ENCODE peak calls at places on chromosomes 16 and 17, in seven cellular contexts. S is tibial artery; P is WTC11; I is CD8-positive, alpha-beta T cell; M is astrocyte of the spinal cord; Y is GM13976; N is cardiac muscle cell. W is an unnamed sample.
A peak's percentile ranks its signal among the peaks of the same experiment; 100 is the strongest.

GRCh38 chr16:2213817-2214720 is 571 bp downstream of the PGP start:
- DNase-seq in M (no peak), I (no peak), N (peak; percentile 18), S (no peak), P (no peak), Y (no peak), W (no peak)

GRCh38 chr17:21304091-21304490 is 19.6 kb downstream of the MAP2K3 start:
- DNase-seq in N (no peak), S (peak; percentile 69), P (no peak), Y (peak; percentile 44), M (no peak), I (no peak), W (peak; percentile 26)

GRCh38 chr16:75486014-75486404 is 9.2 kb downstream of the CHST6 start:
- DNase-seq in P (no peak), Y (peak; percentile 7), I (no peak), S (no peak), M (no peak), N (no peak), W (no peak)

GRCh38 chr16:77469639-77470038 is 34.8 kb upstream of the ADAMTS18 start:
- DNase-seq in Y (no peak), I (no peak), S (no peak), P (no peak), N (no peak), M (no peak), W (no peak)

GRCh38 chr16:9647981-9648701 is 534.1 kb downstream of the GRIN2A start:
- DNase-seq in S (no peak), I (no peak), Y (peak; percentile 24), N (peak; percentile 2), M (no peak), P (no peak), W (peak; percentile 20)

GRCh38 chr17:82745524-82745923 is 6.3 kb upstream of the TBCD start:
- DNase-seq in Y (no peak), I (no peak), N (no peak), S (no peak), M (no peak), P (no peak), W (no peak)

GRCh38 chr17:19755821-19756510 is 7.9 kb upstream of the ALDH3A1 start:
- DNase-seq in Y (peak; percentile 83), S (peak; percentile 59), I (no peak), P (no peak), M (no peak), N (no peak), W (peak; percentile 81)

GRCh38 chr17:36746654-36747053 is 145.3 kb downstream of the MRM1 start:
- DNase-seq in Y (no peak), S (no peak), N (no peak), M (no peak), I (no peak), P (no peak), W (no peak)

GRCh38 chr17:66422181-66422580 is 119.8 kb downstream of the PRKCA start:
- DNase-seq in M (no peak), S (no peak), Y (no peak), P (no peak), N (no peak), I (no peak), W (no peak)

GRCh38 chr16:17927015-17927414 is 409.5 kb downstream of the NPIPA8 start:
- DNase-seq in S (no peak), I (no peak), N (no peak), P (no peak), M (no peak), Y (no peak), W (no peak)

GRCh38 chr16:84633622-84634021 is 14.7 kb upstream of the KLHL36 start:
- DNase-seq in N (peak; percentile 84), M (no peak), Y (no peak), P (no peak), S (peak; percentile 97), I (no peak), W (no peak)

GRCh38 chr16:88888778-88889387 is 22.4 kb upstream of the PABPN1L start:
- DNase-seq in M (no peak), N (no peak), S (no peak), I (no peak), Y (no peak), P (no peak), W (no peak)

GRCh38 chr17:48632579-48633265 is 6.6 kb upstream of the HOXB9 start:
- DNase-seq in S (no peak), I (no peak), P (no peak), Y (no peak), M (no peak), N (no peak), W (no peak)

GRCh38 chr17:69857412-69857835 is 217.6 kb upstream of the KCNJ16 start:
- DNase-seq in I (no peak), Y (no peak), S (no peak), M (peak; percentile 86), P (no peak), N (peak; percentile 72), W (no peak)

GRCh38 chr16:50263940-50264929 is 2.1 kb upstream of the ADCY7 start:
- DNase-seq in I (no peak), P (no peak), S (peak; percentile 13), N (peak; percentile 38), M (peak; percentile 33), Y (no peak), W (no peak)

GRCh38 chr17:5110816-5111215 is 862 bp downstream of the ZNF232 start:
- DNase-seq in I (no peak), N (no peak), Y (no peak), P (no peak), S (no peak), M (no peak), W (no peak)

GRCh38 chr17:57511475-57512123 is 233.5 kb downstream of the CCDC182 start:
- DNase-seq in M (no peak), P (no peak), S (no peak), I (no peak), N (no peak), Y (no peak), W (no peak)

GRCh38 chr17:10683853-10684252 is 13.5 kb downstream of the SCO1 start:
- DNase-seq in P (no peak), I (no peak), M (no peak), Y (peak; percentile 42), S (no peak), N (peak; percentile 55), W (no peak)

GRCh38 chr16:74887084-74887483 is 97.8 kb downstream of the WDR59 start:
- DNase-seq in M (no peak), Y (no peak), P (no peak), I (no peak), N (no peak), S (no peak), W (no peak)

GRCh38 chr17:82407255-82407654 is 10.9 kb upstream of the HEXD start:
- DNase-seq in I (no peak), N (no peak), Y (no peak), P (no peak), M (peak; percentile 60), S (no peak), W (no peak)

GRCh38 chr16:12902511-12903324 is 1.3 kb downstream of the SHISA9 start:
- DNase-seq in N (no peak), I (no peak), S (no peak), M (no peak), Y (peak; percentile 25), P (peak; percentile 63), W (no peak)

DNA sequence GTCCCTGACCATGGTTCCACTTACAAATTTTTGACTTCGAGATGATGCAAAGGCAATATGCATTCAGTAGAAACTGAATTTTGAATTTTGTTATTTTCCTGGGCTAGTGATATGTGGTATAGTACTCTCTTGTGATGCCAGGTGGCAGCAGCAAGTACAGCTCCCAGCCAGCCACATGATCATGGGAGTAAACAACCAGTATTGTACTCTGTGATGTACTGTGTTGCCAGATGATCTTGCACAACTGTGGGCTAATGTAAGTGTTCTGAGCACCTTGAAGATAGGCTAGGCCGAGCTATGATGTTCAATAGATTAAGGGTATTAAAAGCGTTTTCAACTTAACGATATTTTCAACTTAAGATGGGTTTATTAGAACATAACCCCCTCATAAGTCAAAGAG is 250.8 kb downstream of the STX8 start:
- DNase-seq in M (no peak), I (no peak), Y (no peak), P (no peak), N (peak; percentile 30), S (no peak), W (no peak)
- TF ChIP-seq CTCF in M (no peak), I (no peak), Y (no peak), P (no peak), N (no peak), S (no peak), W (no peak)

GRCh38 chr16:523097-523741 is 4.3 kb upstream of the CAPN15 start:
- DNase-seq in I (no peak), S (no peak), Y (no peak), P (no peak), N (no peak), M (no peak), W (no peak)

GRCh38 chr16:519841-520687 is 7.4 kb upstream of the CAPN15 start:
- DNase-seq in S (no peak), Y (no peak), M (no peak), P (no peak), I (no peak), N (no peak), W (no peak)

GRCh38 chr16:522320-523096 is 5.0 kb upstream of the CAPN15 start:
- DNase-seq in M (no peak), P (no peak), I (no peak), Y (no peak), S (no peak), N (no peak), W (no peak)

GRCh38 chr16:520847-521246 is 6.7 kb upstream of the CAPN15 start:
- DNase-seq in P (no peak), S (no peak), M (no peak), N (no peak), I (no peak), Y (no peak), W (no peak)

DNA sequence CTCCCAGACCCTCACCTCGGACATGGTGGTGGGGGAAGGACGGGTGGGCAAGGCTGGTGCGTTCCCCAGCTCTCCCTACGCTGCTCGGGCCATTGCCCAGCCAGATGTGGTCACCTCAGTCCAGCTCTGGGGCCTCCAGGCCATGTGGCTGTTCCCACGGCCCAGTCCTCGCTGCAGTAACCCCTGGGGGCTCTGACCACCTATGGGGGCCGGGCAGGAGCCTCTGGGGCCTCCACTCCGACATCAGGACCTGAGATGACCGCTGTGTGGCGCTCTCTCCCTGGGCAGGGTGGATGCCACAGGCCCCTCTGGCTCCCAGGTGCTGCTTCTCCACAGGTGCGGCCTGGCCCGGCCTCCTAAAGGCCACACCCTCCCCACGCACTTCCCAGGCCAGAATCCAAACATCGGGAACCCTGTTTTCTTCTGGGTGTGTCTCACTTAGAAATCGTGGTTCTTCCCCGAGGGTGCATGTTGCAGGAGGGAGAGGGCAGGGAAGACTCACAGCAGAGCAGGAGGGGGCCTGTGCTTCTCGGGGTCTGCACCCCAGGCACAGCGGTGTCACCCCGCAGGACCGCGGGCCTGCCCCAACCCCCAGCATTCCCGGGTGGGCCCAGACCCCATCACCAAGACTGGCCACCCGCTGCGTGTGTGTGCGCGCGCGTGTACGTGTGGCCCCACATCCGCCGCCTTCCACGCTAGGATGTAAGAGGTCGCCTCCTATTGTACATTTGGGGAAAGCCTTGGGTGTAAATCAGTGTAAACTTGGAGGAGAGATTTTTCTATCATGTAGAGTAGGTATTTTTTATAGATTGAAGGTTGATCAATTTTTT is 5.9 kb upstream of the CAPN15 start:
- DNase-seq in Y (no peak), N (no peak), S (no peak), M (no peak), I (no peak), P (peak; percentile 89), W (no peak)
- TF ChIP-seq CTCF in Y (no peak), N (no peak), S (no peak), M (peak; percentile 2), I (no peak), P (peak; percentile 53), W (no peak)

GRCh38 chr17:43365356-43365755 is 33.4 kb upstream of the ARL4D start:
- DNase-seq in Y (no peak), N (no peak), P (no peak), S (no peak), I (no peak), M (no peak), W (no peak)
- TF ChIP-seq CTCF in Y (no peak), N (no peak), P (no peak), S (no peak), I (no peak), M (peak; percentile 21), W (no peak)

GRCh38 chr17:63696381-63696961 is 3.5 kb downstream of the LIMD2 start:
- DNase-seq in M (peak; percentile 34), Y (peak; percentile 66), I (peak; percentile 59), P (peak; percentile 56), N (peak; percentile 47), S (no peak), W (peak; percentile 52)
- TF ChIP-seq CTCF in M (peak; percentile 56), Y (peak; percentile 15), I (peak; percentile 42), P (peak; percentile 41), N (peak; percentile 48), S (peak; percentile 19), W (peak; percentile 50)

W was measured in GM10248.